ENCODE peak calls at places on chromosomes 6 and 20, in ten cellular contexts. Y is cardiac muscle cell; H is HCT116; F is effector memory CD4-positive, alpha-beta T cell; Z is KBM-7; T is NCI-H1694 treated with DMSO at 0.1 percent for 48 hours; P is endothelial cell; K is activated T-cell treated with anti-CD3 and anti-CD28 coated beads for 1 hour; R is stimulated activated CD8-positive, alpha-beta memory T cell treated with anti-CD3 and anti-CD28 coated beads, Interleukin-15, amount 100 ng/mL, for 4 hours; D is Caki2. L is an unnamed sample.

GRCh38 chr20:46828471-46828870 is 66.2 kb upstream of the EYA2 start:
- DNase-seq in Y (no peak), P (no peak), R (no peak), Z (no peak), D (no peak), F (no peak), T (no peak), K (no peak), H (no peak), L (peak)

GRCh38 chr6:144286503-144287393 is 1.6 kb downstream of the UTRN start:
- DNase-seq in T (no peak), F (no peak), P (peak), K (no peak), Z (peak), R (no peak), Y (peak), D (peak), H (no peak), L (peak)

GRCh38 chr20:63091901-63092659 is 85.3 kb upstream of the BHLHE23 start:
- DNase-seq in H (no peak), Z (no peak), K (no peak), F (no peak), P (no peak), Y (no peak), T (no peak), D (no peak), R (no peak), L (no peak)

GRCh38 chr20:32563311-32564272 is 21.5 kb downstream of the NOL4L start:
- DNase-seq in T (no peak), Y (no peak), D (no peak), R (no peak), K (no peak), P (no peak), F (no peak), Z (no peak), H (no peak), L (no peak)

GRCh38 chr20:3798908-3799248 is 2.8 kb downstream of the CDC25B start:
- DNase-seq in T (no peak), D (no peak), H (no peak), Y (no peak), K (no peak), P (no peak), Z (no peak), R (no peak), F (no peak), L (no peak)

GRCh38 chr6:167566711-167567141 is 241.8 kb downstream of the TTLL2 start:
- DNase-seq in R (no peak), H (no peak), F (no peak), P (no peak), T (no peak), Y (no peak), K (no peak), D (no peak), Z (no peak), L (no peak)

GRCh38 chr20:62876826-62877728 is 15.5 kb upstream of the TCFL5 start:
- DNase-seq in P (no peak), D (no peak), Y (no peak), R (no peak), K (no peak), T (no peak), H (no peak), F (no peak), Z (no peak), L (no peak)

GRCh38 chr6:112298816-112299281 is 44.5 kb upstream of the LAMA4 start:
- DNase-seq in F (no peak), T (no peak), K (no peak), R (no peak), H (peak), P (no peak), Y (peak), Z (no peak), D (peak), L (peak)

GRCh38 chr6:127966616-127967015 is 65.8 kb upstream of the THEMIS start:
- DNase-seq in F (no peak), K (no peak), D (no peak), P (no peak), R (no peak), H (no peak), Y (no peak), Z (no peak), T (no peak), L (no peak)

L was measured in kidney glomerular epithelial cell.